ENCODE peak calls at places on chromosomes 16 and 17, in four cellular contexts. F is Peyer's patch, S is MM.1S, T is astrocyte of the spinal cord. R is an unnamed sample.

GRCh38 chr17:69450131-69450530 is 35.6 kb downstream of the MAP2K6 start:
- DNase-seq in F (no peak), S (no peak), T (no peak), R (no peak)

GRCh38 chr16:67184453-67185002 is 765 bp upstream of the MATCAP1 start:
- DNase-seq in F (no peak), S (peak; percentile 36), T (no peak), R (peak; percentile 68)

GRCh38 chr17:71936977-71937376 is 183.8 kb upstream of the SOX9 start:
- DNase-seq in F (no peak), S (no peak), T (no peak), R (no peak)

GRCh38 chr16:10314811-10315210 is 71.0 kb upstream of the ATF7IP2 start:
- DNase-seq in F (no peak), S (peak; percentile 48), T (peak; percentile 16), R (peak; percentile 72)

GRCh38 chr17:50668025-50668837 is 33.5 kb downstream of the ABCC3 start:
- DNase-seq in F (no peak), S (no peak), T (peak; percentile 31), R (no peak)

GRCh38 chr16:79066621-79067020 is 533.9 kb downstream of the MAF start:
- DNase-seq in F (no peak), S (no peak), T (no peak), R (no peak)

GRCh38 chr16:49930841-49931240 is 74.9 kb upstream of the ZNF423 start:
- DNase-seq in F (no peak), S (no peak), T (no peak), R (no peak)

GRCh38 chr17:79989106-79989835 is 46.4 kb downstream of the TBC1D16 start:
- DNase-seq in F (peak; percentile 29), S (no peak), T (no peak), R (no peak)

GRCh38 chr17:73323622-73324455 is 12.0 kb upstream of the CDC42EP4 start:
- DNase-seq in F (no peak), S (no peak), T (no peak), R (no peak)

GRCh38 chr16:29806641-29807425 is 504 bp downstream of the MAZ start:
- DNase-seq in F (peak; percentile 73), S (peak; percentile 69), T (peak; percentile 64), R (peak; percentile 91)

GRCh38 chr17:58643147-58643546 is 48.7 kb downstream of the TEX14 start:
- DNase-seq in F (no peak), S (no peak), T (peak; percentile 80), R (no peak)

GRCh38 chr16:3065069-3065741 is at the start of gene IL32:
- DNase-seq in F (peak; percentile 88), S (no peak), T (peak; percentile 61), R (no peak)

GRCh38 chr17:79916991-79917901 is 78.0 kb upstream of the CBX4 start:
- DNase-seq in F (peak; percentile 39), S (no peak), T (no peak), R (no peak)

GRCh38 chr17:58618336-58618735 is 73.5 kb downstream of the TEX14 start:
- DNase-seq in F (no peak), S (no peak), T (no peak), R (no peak)

GRCh38 chr17:36901506-36901905 is 35.8 kb upstream of the LHX1 start:
- DNase-seq in F (no peak), S (no peak), T (peak; percentile 76), R (no peak)

GRCh38 chr16:13781579-13782338 is 138.2 kb upstream of the ERCC4 start:
- DNase-seq in F (no peak), S (no peak), T (no peak), R (no peak)

GRCh38 chr17:74108126-74108705 is 95.3 kb upstream of the RPL38 start:
- DNase-seq in F (peak; percentile 29), S (no peak), T (no peak), R (no peak)

GRCh38 chr17:49817993-49818392 is 29.5 kb downstream of the KAT7 start:
- DNase-seq in F (no peak), S (no peak), T (no peak), R (no peak)

GRCh38 chr17:50472286-50472685 is 3.6 kb upstream of the CHAD start:
- DNase-seq in F (no peak), S (no peak), T (no peak), R (no peak)

GRCh38 chr17:19017804-19018599 is 13.4 kb upstream of the FAM83G start:
- DNase-seq in F (no peak), S (no peak), T (no peak), R (no peak)

GRCh38 chr17:67431210-67432015 is 54.3 kb downstream of the PITPNC1 start:
- DNase-seq in F (no peak), S (no peak), T (peak; percentile 88), R (no peak)

GRCh38 chr16:79613009-79613408 is 12.5 kb upstream of the MAF start:
- DNase-seq in F (no peak), S (no peak), T (peak; percentile 31), R (no peak)

GRCh38 chr17:38579934-38580333 is 25.8 kb downstream of the SRCIN1 start:
- DNase-seq in F (no peak), S (peak; percentile 26), T (no peak), R (peak; percentile 69)

GRCh38 chr17:74130276-74130675 is 73.2 kb upstream of the RPL38 start:
- DNase-seq in F (no peak), S (no peak), T (no peak), R (no peak)

GRCh38 chr17:1998426-1998784 is 26.7 kb downstream of the RTN4RL1 start:
- DNase-seq in F (no peak), S (no peak), T (no peak), R (no peak)

GRCh38 chr17:46818929-46819859 is 702 bp upstream of the WNT3 start:
- DNase-seq in F (no peak), S (no peak), T (no peak), R (no peak)

GRCh38 chr17:46820592-46821450 is 2.3 kb upstream of the WNT3 start:
- DNase-seq in F (no peak), S (no peak), T (no peak), R (no peak)

GRCh38 chr17:46821482-46822387 is 3.2 kb upstream of the WNT3 start:
- DNase-seq in F (no peak), S (no peak), T (no peak), R (no peak)

GRCh38 chr17:46818319-46818928 is at the start of gene WNT3:
- DNase-seq in F (no peak), S (no peak), T (no peak), R (peak; percentile 71)

DNA sequence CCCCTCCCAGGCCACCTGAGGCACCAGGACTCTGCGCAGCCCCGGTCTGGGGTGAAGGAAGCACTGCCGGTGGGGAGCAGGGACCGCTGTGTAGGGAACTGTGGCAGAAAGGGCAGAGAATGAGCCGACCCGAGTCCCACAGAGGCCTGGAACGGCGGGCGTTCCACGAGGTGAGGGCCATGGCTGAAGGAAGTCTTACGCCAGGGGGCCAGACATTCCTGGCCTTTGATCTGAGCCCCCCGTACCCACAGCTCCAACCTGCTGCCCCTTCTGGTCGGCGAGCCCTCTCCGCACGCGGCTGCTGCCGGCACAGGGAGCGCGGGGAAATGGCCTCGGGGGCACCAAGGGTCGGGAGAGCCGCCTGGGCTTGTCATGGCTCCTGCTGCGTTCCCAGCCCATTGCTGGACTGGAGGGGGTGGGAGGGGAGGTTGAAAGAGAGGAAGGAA is 1.4 kb upstream of the WNT3 start:
- DNase-seq in F (no peak), S (no peak), T (no peak), R (no peak)
- H3K4me3 ChIP-seq in F (no peak overlapping the region), S (no peak overlapping the region), T (no peak overlapping the region), R (no peak overlapping the region)

GRCh38 chr17:27808629-27809028 is 8.3 kb upstream of the NOS2 start:
- DNase-seq in F (no peak), S (no peak), T (no peak), R (no peak)

GRCh38 chr17:27805520-27806146 is 5.3 kb upstream of the NOS2 start:
- DNase-seq in F (peak; percentile 85), S (peak; percentile 80), T (peak; percentile 85), R (peak; percentile 92)

GRCh38 chr17:27809555-27809954 is 9.2 kb upstream of the NOS2 start:
- DNase-seq in F (no peak), S (no peak), T (no peak), R (no peak)

GRCh38 chr17:27810211-27810901 is 10.0 kb upstream of the NOS2 start:
- DNase-seq in F (no peak), S (peak; percentile 57), T (no peak), R (no peak)

DNA sequence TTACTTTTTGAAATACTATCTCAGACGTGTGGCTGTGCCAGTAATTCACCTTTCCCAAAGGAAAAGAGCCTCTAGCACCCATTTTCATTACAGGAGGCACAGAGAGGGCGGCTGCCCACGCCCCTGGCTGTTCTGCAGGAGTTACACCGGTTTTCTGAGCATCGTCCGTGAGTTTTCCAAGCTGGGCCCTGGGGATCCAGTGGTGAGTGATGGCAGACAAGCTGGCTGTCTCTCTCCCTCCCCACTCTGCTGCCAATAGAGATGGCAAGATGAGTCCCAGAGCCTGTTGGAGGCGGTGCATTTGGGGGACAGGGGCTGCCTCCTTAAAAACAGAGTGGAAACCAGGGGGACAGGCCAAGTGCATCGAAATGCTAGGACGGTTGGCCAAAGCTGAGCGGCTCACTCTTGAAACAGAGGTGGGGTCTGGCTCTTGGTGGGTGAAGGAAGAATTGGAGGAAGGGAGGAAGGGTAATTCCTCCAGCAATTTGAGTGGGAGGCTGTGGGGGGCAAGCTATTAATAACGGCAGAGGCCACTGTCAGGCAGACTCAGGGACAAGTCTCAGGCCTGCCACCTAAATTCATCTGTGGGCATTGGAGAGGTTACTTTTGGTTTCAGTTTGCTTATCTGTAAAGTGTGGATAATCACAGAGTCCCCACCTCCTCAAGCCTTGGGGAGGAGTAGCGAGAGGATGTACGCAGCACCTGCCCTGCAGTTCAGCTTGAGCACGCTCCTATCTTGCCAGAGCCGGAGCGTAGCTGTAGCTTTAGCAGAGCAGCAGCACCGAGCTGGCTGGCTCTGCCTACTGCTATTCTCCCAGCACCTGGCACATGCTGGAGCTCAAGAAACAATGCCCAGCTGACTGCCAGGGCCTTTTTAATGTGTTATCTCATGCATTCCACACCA is 7.5 kb upstream of the NOS2 start:
- DNase-seq in F (no peak), S (peak; percentile 95), T (no peak), R (no peak)
- H3K4me3 ChIP-seq in F (no peak overlapping the region), S (peak overlapping the region; percentile 21), T (no peak overlapping the region), R (no peak overlapping the region)

DNA sequence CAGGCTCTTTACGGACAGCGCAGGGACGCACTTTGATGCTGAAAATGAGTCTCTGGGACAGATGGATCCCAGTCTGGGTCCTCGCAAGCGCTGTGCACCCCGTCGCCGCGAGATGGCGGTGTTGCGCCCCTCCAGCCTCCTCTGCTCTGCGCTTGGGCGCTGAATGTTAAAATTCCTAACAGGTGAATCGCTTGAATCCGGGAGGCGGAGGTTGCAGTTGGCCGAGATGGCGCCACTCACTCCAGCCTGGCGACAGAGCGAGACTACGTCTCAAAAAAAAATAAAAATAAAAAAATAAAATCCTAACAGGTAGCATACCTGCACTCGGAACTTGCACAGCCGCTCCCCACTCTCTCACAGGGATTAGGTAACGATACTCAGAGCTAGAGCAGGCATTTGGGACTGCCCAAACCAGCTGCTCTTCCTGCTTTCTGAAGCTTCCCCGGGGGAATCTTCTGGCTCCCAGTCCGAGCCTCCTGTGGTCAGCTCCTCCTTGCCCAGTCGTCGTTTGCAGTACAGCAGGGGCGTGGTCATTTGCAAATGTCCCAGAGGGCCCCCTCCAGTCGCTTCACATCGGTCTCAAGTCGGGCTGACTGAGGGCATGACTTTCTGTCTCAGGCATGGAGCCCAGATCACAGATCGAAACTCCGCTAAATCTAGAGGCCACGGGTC is 26.2 kb upstream of the OSGIN1 start:
- DNase-seq in F (peak; percentile 89), S (peak; percentile 9), T (peak; percentile 62), R (peak; percentile 73)
- H3K4me3 ChIP-seq in F (no peak overlapping the region), S (no peak overlapping the region), T (peak overlapping the region; percentile 5), R (no peak overlapping the region)

DNA sequence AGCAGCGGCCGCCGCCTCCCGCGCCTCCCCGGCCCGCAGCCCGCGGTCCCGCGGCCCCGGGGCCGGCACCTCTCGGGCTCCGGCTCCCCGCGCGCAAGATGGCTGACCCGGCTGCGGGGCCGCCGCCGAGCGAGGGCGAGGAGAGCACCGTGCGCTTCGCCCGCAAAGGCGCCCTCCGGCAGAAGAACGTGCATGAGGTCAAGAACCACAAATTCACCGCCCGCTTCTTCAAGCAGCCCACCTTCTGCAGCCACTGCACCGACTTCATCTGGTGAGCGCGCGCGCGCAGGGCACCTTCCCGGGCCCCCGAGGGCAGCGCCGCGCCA is 258 bp downstream of the PRKCB start:
- DNase-seq in F (no peak), S (no peak), T (no peak), R (no peak)
- H3K4me3 ChIP-seq in F (peak overlapping the region; percentile 87), S (peak overlapping the region; percentile 51), T (no peak overlapping the region), R (peak overlapping the region; percentile 62)